ENCODE peak calls at places on chromosomes 5 and 9, in ten cellular contexts. Z is KBM-7; S is neural crest cell; X is Caki2; N is Caco-2; H is activated T-cell treated with anti-CD3 and anti-CD28 coated beads for 1 hour; T is MG63; K is tibial nerve; W is aorta; J is activated CD8-positive, alpha-beta memory T cell treated with anti-CD3 and anti-CD28 coated beads, Interleukin-2, amount 10 ng/mL, durations not matched to agents 7 days and 5 days. R is an unnamed sample.

GRCh38 chr9:134664446-134664845 is 22.8 kb downstream of the COL5A1 start:
- DNase-seq in Z (no peak), S (no peak), X (no peak), N (no peak), H (no peak), T (no peak), K (no peak), W (no peak), J (no peak), R (no peak)

GRCh38 chr9:78669591-78669990 is 372.7 kb downstream of the PSAT1 start:
- DNase-seq in Z (no peak), S (no peak), X (peak), N (no peak), H (no peak), T (no peak), K (no peak), W (no peak), J (no peak), R (no peak)

GRCh38 chr5:165497707-165498106 is 1992.3 kb downstream of the MAT2B start:
- DNase-seq in Z (peak), S (no peak), X (peak), N (peak), H (no peak), T (peak), K (no peak), W (no peak), J (no peak), R (peak)

GRCh38 chr5:101897914-101898313 is 398.2 kb downstream of the SLCO4C1 start:
- DNase-seq in Z (peak), S (no peak), X (no peak), N (no peak), H (no peak), T (no peak), K (no peak), W (no peak), J (no peak), R (no peak)

GRCh38 chr5:35112300-35112699 is 64.6 kb upstream of the AGXT2 start:
- DNase-seq in Z (no peak), S (no peak), X (no peak), N (no peak), H (no peak), T (no peak), K (no peak), W (no peak), J (no peak), R (no peak)

GRCh38 chr5:95959051-95959963 is 2.3 kb downstream of the ELL2 start:
- DNase-seq in Z (no peak), S (no peak), X (no peak), N (no peak), H (no peak), T (no peak), K (no peak), W (no peak), J (no peak), R (no peak)

GRCh38 chr5:151408633-151409243 is 38.7 kb upstream of the SLC36A1 start:
- DNase-seq in Z (no peak), S (no peak), X (no peak), N (no peak), H (no peak), T (no peak), K (no peak), W (no peak), J (no peak), R (no peak)

GRCh38 chr5:57035955-57036354 is 84.0 kb upstream of the MIER3 start:
- DNase-seq in Z (no peak), S (no peak), X (no peak), N (no peak), H (no peak), T (no peak), K (no peak), W (no peak), J (no peak), R (no peak)

GRCh38 chr5:174547814-174548213 is 176.6 kb upstream of the MSX2 start:
- DNase-seq in Z (no peak), S (no peak), X (no peak), N (no peak), H (no peak), T (no peak), K (no peak), W (no peak), J (no peak), R (no peak)

GRCh38 chr5:176788091-176788490 is 22.3 kb upstream of the UNC5A start:
- DNase-seq in Z (no peak), S (no peak), X (no peak), N (no peak), H (no peak), T (no peak), K (no peak), W (no peak), J (no peak), R (no peak)

GRCh38 chr9:124285903-124286291 is 28.1 kb downstream of the NEK6 start:
- DNase-seq in Z (peak), S (no peak), X (peak), N (no peak), H (peak), T (peak), K (peak), W (peak), J (peak), R (no peak)

GRCh38 chr5:56386046-56386445 is 152.9 kb upstream of the ANKRD55 start:
- DNase-seq in Z (no peak), S (no peak), X (no peak), N (no peak), H (no peak), T (no peak), K (no peak), W (no peak), J (no peak), R (no peak)

GRCh38 chr5:43421450-43422133 is 9.4 kb upstream of the CCL28 start:
- DNase-seq in Z (no peak), S (no peak), X (no peak), N (no peak), H (no peak), T (no peak), K (no peak), W (no peak), J (no peak), R (no peak)

GRCh38 chr5:73405691-73406090 is 42.9 kb downstream of the FOXD1 start:
- DNase-seq in Z (no peak), S (no peak), X (no peak), N (no peak), H (no peak), T (no peak), K (no peak), W (no peak), J (no peak), R (no peak)

GRCh38 chr5:147479949-147480348 is 29.9 kb downstream of the DPYSL3 start:
- DNase-seq in Z (no peak), S (no peak), X (peak), N (no peak), H (no peak), T (peak), K (no peak), W (no peak), J (no peak), R (no peak)

GRCh38 chr5:54769746-54770145 is 215.6 kb downstream of the ESM1 start:
- DNase-seq in Z (no peak), S (no peak), X (no peak), N (no peak), H (no peak), T (no peak), K (no peak), W (no peak), J (no peak), R (no peak)

GRCh38 chr5:32511778-32512374 is 67.3 kb upstream of the ZFR start:
- DNase-seq in Z (no peak), S (no peak), X (no peak), N (no peak), H (no peak), T (no peak), K (no peak), W (no peak), J (no peak), R (peak)

R was measured in Karpas-422.